ENCODE peak calls at places on chromosomes 4 and X, in six cellular contexts. One of them, this sample, is unnamed.

GRCh38 chr4:106048250-106048931 is 153.1 kb downstream of the NPNT start:
- DNase-seq in gastrocnemius medialis: no peak
- DNase-seq in CD4-positive, alpha-beta memory T cell: no peak
- DNase-seq in heart left ventricle: no peak
- DNase-seq in HFF-Myc: no peak
- DNase-seq in psoas muscle: no peak
- DNase-seq in this sample: no peak

GRCh38 chr4:182789588-182789987 is 127.6 kb downstream of the DCTD start:
- DNase-seq in heart left ventricle: no peak
- DNase-seq in psoas muscle: no peak
- DNase-seq in CD4-positive, alpha-beta memory T cell: no peak
- DNase-seq in gastrocnemius medialis: no peak
- DNase-seq in HFF-Myc: no peak
- DNase-seq in this sample: no peak

GRCh38 chr4:123398803-123399637 is 2.4 kb downstream of the SPRY1 start:
- DNase-seq in psoas muscle: peak; percentile 51
- DNase-seq in CD4-positive, alpha-beta memory T cell: peak; percentile 35
- DNase-seq in gastrocnemius medialis: peak; percentile 61
- DNase-seq in HFF-Myc: no peak
- DNase-seq in heart left ventricle: peak; percentile 51
- DNase-seq in this sample: peak; percentile 80

GRCh38 chr4:77120888-77121508 is 36.0 kb upstream of the CCNG2 start:
- DNase-seq in gastrocnemius medialis: no peak
- DNase-seq in psoas muscle: no peak
- DNase-seq in CD4-positive, alpha-beta memory T cell: no peak
- DNase-seq in heart left ventricle: no peak
- DNase-seq in HFF-Myc: no peak
- DNase-seq in this sample: no peak

GRCh38 chrX:56733459-56734046 is 4.5 kb downstream of the NBDY start:
- DNase-seq in CD4-positive, alpha-beta memory T cell: peak; percentile 51
- DNase-seq in HFF-Myc: no peak
- DNase-seq in psoas muscle: no peak
- DNase-seq in heart left ventricle: peak; percentile 27
- DNase-seq in gastrocnemius medialis: peak; percentile 15
- DNase-seq in this sample: peak; percentile 87

GRCh38 chr4:47271296-47271695 is 192.2 kb downstream of the COMMD8 start:
- DNase-seq in heart left ventricle: no peak
- DNase-seq in CD4-positive, alpha-beta memory T cell: no peak
- DNase-seq in psoas muscle: no peak
- DNase-seq in gastrocnemius medialis: no peak
- DNase-seq in HFF-Myc: no peak
- DNase-seq in this sample: no peak

GRCh38 chr4:132085105-132085504 is 1064.0 kb upstream of the PCDH10 start:
- DNase-seq in HFF-Myc: no peak
- DNase-seq in gastrocnemius medialis: no peak
- DNase-seq in CD4-positive, alpha-beta memory T cell: no peak
- DNase-seq in heart left ventricle: no peak
- DNase-seq in psoas muscle: no peak
- DNase-seq in this sample: no peak

GRCh38 chr4:47615385-47615784 is 130.3 kb downstream of the ATP10D start:
- DNase-seq in CD4-positive, alpha-beta memory T cell: no peak
- DNase-seq in HFF-Myc: no peak
- DNase-seq in psoas muscle: no peak
- DNase-seq in gastrocnemius medialis: no peak
- DNase-seq in heart left ventricle: no peak
- DNase-seq in this sample: no peak

GRCh38 chrX:41137589-41137988 is 52.3 kb downstream of the USP9X start:
- DNase-seq in gastrocnemius medialis: no peak
- DNase-seq in heart left ventricle: no peak
- DNase-seq in CD4-positive, alpha-beta memory T cell: no peak
- DNase-seq in psoas muscle: no peak
- DNase-seq in HFF-Myc: no peak
- DNase-seq in this sample: no peak

GRCh38 chrX:50567636-50568035 is 97.0 kb upstream of the DGKK start:
- DNase-seq in gastrocnemius medialis: no peak
- DNase-seq in CD4-positive, alpha-beta memory T cell: no peak
- DNase-seq in psoas muscle: no peak
- DNase-seq in heart left ventricle: no peak
- DNase-seq in HFF-Myc: no peak
- DNase-seq in this sample: no peak

GRCh38 chr4:120922390-120923200 is at the start of gene PRDM5:
- DNase-seq in CD4-positive, alpha-beta memory T cell: peak; percentile 2
- DNase-seq in gastrocnemius medialis: peak; percentile 13
- DNase-seq in psoas muscle: peak; percentile 75
- DNase-seq in HFF-Myc: no peak
- DNase-seq in heart left ventricle: peak; percentile 73
- DNase-seq in this sample: peak; percentile 76

GRCh38 chrX:16136080-16136479 is 12.7 kb downstream of the GRPR start:
- DNase-seq in HFF-Myc: no peak
- DNase-seq in psoas muscle: no peak
- DNase-seq in gastrocnemius medialis: no peak
- DNase-seq in CD4-positive, alpha-beta memory T cell: no peak
- DNase-seq in heart left ventricle: no peak
- DNase-seq in this sample: no peak

GRCh38 chr4:168098257-168098717 is 6.0 kb downstream of the ANXA10 start:
- DNase-seq in CD4-positive, alpha-beta memory T cell: no peak
- DNase-seq in gastrocnemius medialis: no peak
- DNase-seq in psoas muscle: no peak
- DNase-seq in HFF-Myc: no peak
- DNase-seq in heart left ventricle: no peak
- DNase-seq in this sample: no peak

GRCh38 chrX:74924449-74925209 is 623 bp downstream of the NEXMIF start:
- DNase-seq in HFF-Myc: no peak
- DNase-seq in psoas muscle: peak; percentile 33
- DNase-seq in CD4-positive, alpha-beta memory T cell: peak; percentile 39
- DNase-seq in gastrocnemius medialis: no peak
- DNase-seq in heart left ventricle: peak; percentile 33
- DNase-seq in this sample: peak; percentile 45

GRCh38 chr4:175614880-175615279 is 197.2 kb downstream of the GPM6A start:
- DNase-seq in HFF-Myc: no peak
- DNase-seq in heart left ventricle: no peak
- DNase-seq in psoas muscle: no peak
- DNase-seq in CD4-positive, alpha-beta memory T cell: no peak
- DNase-seq in gastrocnemius medialis: no peak
- DNase-seq in this sample: no peak

GRCh38 chrX:80335062-80335830 is 85.0 kb upstream of the TENT5D start:
- DNase-seq in gastrocnemius medialis: peak; percentile 14
- DNase-seq in psoas muscle: peak; percentile 32
- DNase-seq in HFF-Myc: no peak
- DNase-seq in CD4-positive, alpha-beta memory T cell: no peak
- DNase-seq in heart left ventricle: peak; percentile 29
- DNase-seq in this sample: peak; percentile 83

GRCh38 chr4:89283226-89283974 is 24.2 kb downstream of the GPRIN3 start:
- DNase-seq in HFF-Myc: no peak
- DNase-seq in psoas muscle: no peak
- DNase-seq in gastrocnemius medialis: no peak
- DNase-seq in CD4-positive, alpha-beta memory T cell: peak; percentile 83
- DNase-seq in heart left ventricle: no peak
- DNase-seq in this sample: peak; percentile 54

GRCh38 chrX:33725556-33726232 is 406.4 kb downstream of the FAM47A start:
- DNase-seq in psoas muscle: peak; percentile 15
- DNase-seq in CD4-positive, alpha-beta memory T cell: no peak
- DNase-seq in heart left ventricle: peak; percentile 23
- DNase-seq in HFF-Myc: no peak
- DNase-seq in gastrocnemius medialis: peak; percentile 30
- DNase-seq in this sample: no peak

GRCh38 chrX:46607916-46608315 is 34.4 kb downstream of the CHST7 start:
- DNase-seq in heart left ventricle: no peak
- DNase-seq in gastrocnemius medialis: no peak
- DNase-seq in CD4-positive, alpha-beta memory T cell: no peak
- DNase-seq in psoas muscle: no peak
- DNase-seq in HFF-Myc: no peak
- DNase-seq in this sample: no peak

DNA sequence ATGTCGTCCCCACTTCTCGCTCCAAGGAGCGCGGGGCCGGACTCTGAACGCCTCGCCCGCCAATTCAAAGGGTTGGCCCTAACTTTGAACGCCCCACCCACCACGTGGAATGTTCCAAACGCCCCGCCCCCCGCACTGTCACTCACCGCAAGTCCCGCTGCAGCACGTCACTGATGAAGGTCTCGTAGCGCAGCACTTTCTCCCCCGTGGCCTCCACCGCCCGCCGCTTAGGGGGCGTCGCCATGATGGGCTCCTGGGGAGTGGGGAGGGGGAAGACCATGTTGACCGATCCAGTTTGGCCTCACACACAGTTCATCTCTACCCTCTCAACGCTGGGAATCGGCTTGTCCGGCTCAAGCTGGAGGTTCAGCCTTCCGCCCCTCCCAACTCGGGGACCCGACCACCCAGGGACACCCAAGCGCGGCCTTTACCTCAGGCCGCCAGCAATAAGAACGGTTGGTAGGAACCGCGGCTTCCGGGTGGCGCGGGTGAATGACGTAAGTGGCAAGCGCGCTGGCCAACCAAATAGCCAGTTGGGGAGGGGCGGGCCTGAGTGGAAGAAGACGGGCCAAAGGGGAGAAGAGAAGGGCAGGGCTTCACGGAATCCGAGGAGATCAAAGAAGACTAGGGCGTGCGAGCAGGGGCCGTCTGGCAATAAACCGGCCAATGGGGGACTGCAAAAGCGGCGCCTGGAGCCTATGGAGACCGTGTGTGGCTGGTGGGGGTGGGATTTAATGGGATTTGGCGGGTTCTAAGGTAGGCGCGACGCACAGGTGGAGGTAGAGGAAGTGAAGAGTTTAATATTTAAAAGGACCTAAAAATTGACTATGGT is at the start of gene UXT:
- DNase-seq in CD4-positive, alpha-beta memory T cell: peak; percentile 91
- DNase-seq in psoas muscle: peak; percentile 91
- DNase-seq in HFF-Myc: peak; percentile 70
- DNase-seq in heart left ventricle: peak; percentile 93
- DNase-seq in gastrocnemius medialis: peak; percentile 89
- DNase-seq in this sample: peak; percentile 96
- H3K4me3 ChIP-seq in CD4-positive, alpha-beta memory T cell: peak within 1 kb of the TSS; percentile 90
- H3K4me3 ChIP-seq in psoas muscle: peak within 1 kb of the TSS; percentile 80
- H3K4me3 ChIP-seq in HFF-Myc: peak within 1 kb of the TSS; percentile 53
- H3K4me3 ChIP-seq in heart left ventricle: peak within 1 kb of the TSS; percentile 55
- H3K4me3 ChIP-seq in gastrocnemius medialis: peak within 1 kb of the TSS; percentile 71
- H3K4me3 ChIP-seq in this sample: peak within 1 kb of the TSS; percentile 17

DNA sequence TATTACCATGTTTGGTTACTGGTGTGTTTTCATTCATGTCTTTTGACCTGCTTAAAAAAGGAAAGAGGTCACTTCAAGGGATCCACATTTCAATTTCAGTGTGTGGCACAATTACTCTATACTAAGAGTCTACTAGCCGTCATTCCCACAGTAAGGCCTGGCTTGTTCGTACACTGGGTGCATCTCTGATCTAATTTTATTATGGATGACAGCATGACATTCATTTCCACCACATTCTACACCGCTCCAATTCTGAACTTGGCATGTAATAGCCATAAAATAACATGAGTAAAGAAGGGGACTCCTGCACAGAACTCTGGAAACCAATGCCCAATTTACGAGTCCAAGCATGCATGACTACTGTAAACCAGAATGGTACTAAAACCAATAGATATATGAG is 51.1 kb downstream of the HAND2 start:
- DNase-seq in heart left ventricle: no peak
- DNase-seq in HFF-Myc: no peak
- DNase-seq in psoas muscle: no peak
- DNase-seq in gastrocnemius medialis: no peak
- DNase-seq in CD4-positive, alpha-beta memory T cell: no peak
- DNase-seq in this sample: no peak
- H3K4me3 ChIP-seq in heart left ventricle: no peak overlapping the region
- H3K4me3 ChIP-seq in HFF-Myc: no peak overlapping the region
- H3K4me3 ChIP-seq in psoas muscle: no peak overlapping the region
- H3K4me3 ChIP-seq in gastrocnemius medialis: no peak overlapping the region
- H3K4me3 ChIP-seq in CD4-positive, alpha-beta memory T cell: no peak overlapping the region
- H3K4me3 ChIP-seq in this sample: no peak overlapping the region

GRCh38 chr4:46124773-46125172 is 919 bp upstream of the GABRG1 start:
- DNase-seq in CD4-positive, alpha-beta memory T cell: no peak
- DNase-seq in heart left ventricle: no peak
- DNase-seq in gastrocnemius medialis: no peak
- DNase-seq in HFF-Myc: no peak
- DNase-seq in psoas muscle: no peak
- DNase-seq in this sample: no peak

DNA sequence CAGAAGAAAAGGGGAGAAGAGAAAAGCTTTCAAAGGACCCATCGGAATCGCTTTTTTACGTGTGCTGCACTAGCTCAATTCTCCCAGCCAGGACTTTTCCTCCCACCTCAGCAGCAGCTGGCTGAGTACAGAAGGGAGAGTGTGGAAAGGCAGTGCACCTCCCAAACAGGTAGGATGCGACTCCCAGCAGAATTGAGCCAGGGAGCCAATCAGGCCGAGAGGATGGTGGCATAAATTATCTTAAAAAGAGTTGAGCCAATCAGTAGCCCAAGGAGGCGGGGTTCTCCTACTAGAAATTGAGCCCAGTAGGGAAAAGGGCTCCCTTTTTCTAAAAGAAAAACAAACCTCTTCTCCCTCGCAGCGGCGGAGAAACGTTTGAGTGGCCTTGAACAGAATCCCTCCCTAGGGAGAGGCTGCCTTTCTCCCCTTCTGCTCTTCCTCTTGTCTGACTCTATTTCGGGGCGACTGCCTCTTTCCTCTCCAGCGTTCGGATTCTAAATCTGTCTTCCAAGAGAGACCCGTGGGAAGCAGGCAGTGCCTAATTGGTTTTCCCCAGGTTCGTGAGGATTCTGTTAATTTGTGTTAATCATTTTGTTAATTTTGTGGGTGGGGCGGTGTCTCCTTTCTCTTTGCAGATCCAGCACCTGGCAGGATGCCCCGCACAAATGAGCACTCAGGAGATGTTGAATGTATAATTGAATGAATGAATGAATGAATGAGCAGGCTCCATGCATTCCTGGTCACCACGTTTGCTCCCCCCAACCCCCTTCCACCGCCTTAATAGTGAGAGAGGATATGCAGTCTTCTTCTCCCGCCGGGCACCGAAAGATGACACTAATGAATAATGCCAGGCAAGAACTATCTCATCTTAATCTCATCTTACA is at the start of gene GABRG1:
- DNase-seq in HFF-Myc: no peak
- DNase-seq in psoas muscle: no peak
- DNase-seq in heart left ventricle: no peak
- DNase-seq in gastrocnemius medialis: no peak
- DNase-seq in CD4-positive, alpha-beta memory T cell: no peak
- DNase-seq in this sample: no peak
- H3K4me3 ChIP-seq in HFF-Myc: no peak within 1 kb of the TSS
- H3K4me3 ChIP-seq in psoas muscle: no peak within 1 kb of the TSS
- H3K4me3 ChIP-seq in heart left ventricle: no peak within 1 kb of the TSS
- H3K4me3 ChIP-seq in gastrocnemius medialis: no peak within 1 kb of the TSS
- H3K4me3 ChIP-seq in CD4-positive, alpha-beta memory T cell: no peak within 1 kb of the TSS
- H3K4me3 ChIP-seq in this sample: no peak within 1 kb of the TSS

GRCh38 chr4:153153339-153153851 is 50.8 kb upstream of the TRIM2 start:
- DNase-seq in heart left ventricle: peak; percentile 41
- DNase-seq in CD4-positive, alpha-beta memory T cell: peak; percentile 82
- DNase-seq in HFF-Myc: no peak
- DNase-seq in gastrocnemius medialis: no peak
- DNase-seq in psoas muscle: peak; percentile 35
- DNase-seq in this sample: peak; percentile 84

GRCh38 chr4:153156263-153156662 is 48.0 kb upstream of the TRIM2 start:
- DNase-seq in CD4-positive, alpha-beta memory T cell: peak; percentile 17
- DNase-seq in psoas muscle: no peak
- DNase-seq in heart left ventricle: no peak
- DNase-seq in gastrocnemius medialis: no peak
- DNase-seq in HFF-Myc: no peak
- DNase-seq in this sample: no peak

GRCh38 chr4:153151535-153152452 is 52.4 kb upstream of the TRIM2 start:
- DNase-seq in psoas muscle: no peak
- DNase-seq in CD4-positive, alpha-beta memory T cell: peak; percentile 20
- DNase-seq in heart left ventricle: no peak
- DNase-seq in HFF-Myc: no peak
- DNase-seq in gastrocnemius medialis: no peak
- DNase-seq in this sample: peak; percentile 93

GRCh38 chr4:153154010-153154975 is 50.0 kb upstream of the TRIM2 start:
- DNase-seq in psoas muscle: no peak
- DNase-seq in heart left ventricle: no peak
- DNase-seq in gastrocnemius medialis: no peak
- DNase-seq in HFF-Myc: no peak
- DNase-seq in CD4-positive, alpha-beta memory T cell: peak; percentile 30
- DNase-seq in this sample: no peak

GRCh38 chr4:153152453-153153338 is 51.5 kb upstream of the TRIM2 start:
- DNase-seq in CD4-positive, alpha-beta memory T cell: peak; percentile 55
- DNase-seq in psoas muscle: peak; percentile 42
- DNase-seq in HFF-Myc: no peak
- DNase-seq in gastrocnemius medialis: no peak
- DNase-seq in heart left ventricle: no peak
- DNase-seq in this sample: peak; percentile 85
- H3K4me3 ChIP-seq in CD4-positive, alpha-beta memory T cell: peak overlapping the region; percentile 75
- H3K4me3 ChIP-seq in psoas muscle: peak overlapping the region; percentile 76
- H3K4me3 ChIP-seq in HFF-Myc: peak overlapping the region; percentile 52
- H3K4me3 ChIP-seq in gastrocnemius medialis: peak overlapping the region; percentile 54
- H3K4me3 ChIP-seq in heart left ventricle: peak overlapping the region; percentile 49
- H3K4me3 ChIP-seq in this sample: peak overlapping the region; percentile 19